ENCODE peak calls at places on chromosomes 7 and 10, in four cellular contexts. J is WERI-Rb-1; C is A549; F is naive thymus-derived CD4-positive, alpha-beta T cell. R is an unnamed sample.

GRCh38 chr10:133336131-133337078 is at the start of gene CALY:
- DNase-seq in C (peak; percentile 72), J (peak; percentile 65), F (peak; percentile 92), R (peak; percentile 91)

GRCh38 chr7:151891182-151891581 is 14.3 kb upstream of the PRKAG2 start:
- DNase-seq in C (no peak), F (no peak), J (peak; percentile 36), R (no peak)

GRCh38 chr7:16668049-16668858 is 22.3 kb downstream of the BZW2 start:
- DNase-seq in J (no peak), C (peak; percentile 88), F (no peak), R (no peak)

GRCh38 chr7:43394441-43395130 is 188.3 kb upstream of the STK17A start:
- DNase-seq in J (no peak), F (no peak), C (no peak), R (no peak)

GRCh38 chr10:72665925-72666324 is 26.0 kb upstream of the MCU start:
- DNase-seq in C (no peak), J (no peak), F (no peak), R (no peak)

GRCh38 chr7:106568680-106569499 is 92.1 kb downstream of the CCDC71L start:
- DNase-seq in J (peak; percentile 18), F (no peak), C (no peak), R (no peak)

GRCh38 chr10:59580257-59580863 is 129.3 kb downstream of the SLC16A9 start:
- DNase-seq in F (no peak), J (no peak), C (peak; percentile 15), R (no peak)

GRCh38 chr10:55631071-55631654 is 729.9 kb downstream of the ZWINT start:
- DNase-seq in F (no peak), J (peak; percentile 86), C (peak; percentile 38), R (no peak)

GRCh38 chr10:110225441-110225755 is 18.0 kb downstream of the MXI1 start:
- DNase-seq in J (no peak), C (no peak), F (no peak), R (no peak)

GRCh38 chr7:150945853-150946825 is 32.0 kb downstream of the KCNH2 start:
- DNase-seq in F (no peak), J (no peak), C (no peak), R (no peak)

GRCh38 chr10:132813001-132813401 is 27.1 kb upstream of the NKX6-2 start:
- DNase-seq in C (no peak), J (no peak), F (no peak), R (no peak)

GRCh38 chr10:13706604-13707003 is 119.8 kb downstream of the PRPF18 start:
- DNase-seq in F (no peak), J (no peak), C (no peak), R (no peak)

GRCh38 chr7:95330194-95331003 is 6.1 kb upstream of the PON1 start:
- DNase-seq in F (no peak), C (no peak), J (no peak), R (peak; percentile 16)

GRCh38 chr7:138854115-138854645 is 56.2 kb upstream of the ATP6V0A4 start:
- DNase-seq in C (no peak), J (no peak), F (no peak), R (no peak)

GRCh38 chr10:93058139-93058538 is 2.5 kb upstream of the CYP26C1 start:
- DNase-seq in J (no peak), F (no peak), C (no peak), R (no peak)

GRCh38 chr7:154171422-154171821 is 119.2 kb downstream of the DPP6 start:
- DNase-seq in J (no peak), C (no peak), F (no peak), R (no peak)

GRCh38 chr7:131370523-131370968 is 42.9 kb downstream of the MKLN1 start:
- DNase-seq in J (no peak), C (no peak), F (peak; percentile 8), R (no peak)

GRCh38 chr10:64093304-64093703 is 572.1 kb downstream of the REEP3 start:
- DNase-seq in C (no peak), J (no peak), F (no peak), R (no peak)

GRCh38 chr7:117069379-117069778 is 116.1 kb downstream of the ST7 start:
- DNase-seq in J (no peak), F (no peak), C (no peak), R (no peak)

GRCh38 chr10:58334817-58335305 is at the start of gene UBE2D1:
- DNase-seq in J (peak; percentile 92), C (peak; percentile 77), F (peak; percentile 60), R (peak; percentile 61)

GRCh38 chr7:1533569-1534329 is 3.2 kb downstream of the MAFK start:
- DNase-seq in F (no peak), C (peak; percentile 84), J (no peak), R (no peak)

GRCh38 chr7:101792051-101792651 is 25.3 kb upstream of the CUX1 start:
- DNase-seq in C (no peak), F (no peak), J (no peak), R (no peak)

GRCh38 chr7:64774204-64774842 is 19.9 kb upstream of the ZNF138 start:
- DNase-seq in J (no peak), F (no peak), C (no peak), R (no peak)

GRCh38 chr10:61935085-61935484 is 33.6 kb downstream of the ARID5B start:
- DNase-seq in J (no peak), C (no peak), F (no peak), R (no peak)

GRCh38 chr7:41630741-41631140 is 72.1 kb downstream of the INHBA start:
- DNase-seq in C (no peak), J (no peak), F (no peak), R (no peak)

GRCh38 chr10:5944389-5945202 is 32.7 kb downstream of the IL15RA start:
- DNase-seq in F (no peak), J (no peak), C (peak; percentile 34), R (no peak)

GRCh38 chr10:79542619-79543018 is 17.6 kb downstream of the SFTPA2 start:
- DNase-seq in J (no peak), C (no peak), F (no peak), R (no peak)
- H3K27ac ChIP-seq in J (no peak overlapping the region), C (no peak overlapping the region), F (no peak overlapping the region), R (no peak overlapping the region)

GRCh38 chr10:124221356-124222297 is 128.2 kb upstream of the CHST15 start:
- DNase-seq in J (no peak), C (no peak), F (no peak), R (no peak)
- H3K9me3 ChIP-seq in J (peaks cover 3% of the 10 kb centered on the region), C (no peaks in the 10 kb centered on the region), F (no peaks in the 10 kb centered on the region), R (no peaks in the 10 kb centered on the region)

GRCh38 chr7:29806793-29807178 is 478 bp downstream of the WIPF3 start:
- DNase-seq in F (no peak), C (peak; percentile 15), J (no peak), R (no peak)
- H3K4me3 ChIP-seq in F (no peak overlapping the region), C (peak overlapping the region; percentile 59), J (peak overlapping the region; percentile 45), R (no peak overlapping the region)

DNA sequence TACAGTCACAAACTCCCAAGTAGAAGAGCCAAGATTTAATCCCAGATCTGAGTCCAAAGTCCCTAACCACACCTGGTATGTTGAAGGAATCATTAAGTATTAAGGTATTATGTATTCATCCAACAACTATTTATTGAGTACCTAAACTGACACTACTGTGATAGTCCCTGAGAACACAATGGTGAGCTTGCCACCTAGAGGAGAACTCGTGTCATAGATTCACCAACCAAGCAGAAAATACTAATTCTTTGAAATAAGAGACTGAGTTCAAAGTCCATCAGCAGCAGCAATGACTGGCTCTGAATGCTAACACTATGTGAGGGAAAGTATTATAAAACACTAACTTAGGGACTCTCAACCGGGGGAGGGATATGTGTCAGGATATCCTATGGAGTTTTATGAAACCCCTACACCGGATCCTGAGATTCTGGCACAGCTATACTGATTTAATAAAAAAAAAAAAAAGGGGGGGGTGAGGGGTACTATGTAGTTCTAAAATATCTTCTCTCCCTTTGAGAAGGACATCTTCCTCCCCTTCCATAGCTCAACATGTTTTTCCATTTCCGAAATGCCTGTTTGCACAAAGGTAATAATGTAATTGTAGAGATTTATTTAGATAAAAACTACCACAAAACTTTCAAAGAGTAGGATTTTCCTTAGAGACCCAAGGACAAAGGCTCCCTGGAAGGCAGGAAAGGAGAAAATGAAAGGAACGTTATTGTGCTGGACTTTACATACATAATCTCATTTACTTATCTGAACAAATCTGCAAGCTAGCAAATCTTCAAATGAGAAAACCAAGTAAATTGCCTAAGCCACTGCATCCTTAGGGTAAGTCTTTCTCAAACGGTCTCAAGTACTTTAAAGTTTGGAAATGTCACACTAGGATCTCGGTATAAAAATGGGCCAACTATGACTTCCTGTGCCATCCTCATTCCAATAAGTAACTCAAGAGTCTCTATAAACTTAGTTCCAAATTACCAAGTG is 1.5 kb downstream of the NCOA4 start:
- DNase-seq in J (peak; percentile 24), F (peak; percentile 36), C (peak; percentile 66), R (no peak)
- H3K27ac ChIP-seq in J (no peak overlapping the region), F (peak overlapping the region; percentile 93), C (peak overlapping the region; percentile 89), R (peak overlapping the region; percentile 86)

DNA sequence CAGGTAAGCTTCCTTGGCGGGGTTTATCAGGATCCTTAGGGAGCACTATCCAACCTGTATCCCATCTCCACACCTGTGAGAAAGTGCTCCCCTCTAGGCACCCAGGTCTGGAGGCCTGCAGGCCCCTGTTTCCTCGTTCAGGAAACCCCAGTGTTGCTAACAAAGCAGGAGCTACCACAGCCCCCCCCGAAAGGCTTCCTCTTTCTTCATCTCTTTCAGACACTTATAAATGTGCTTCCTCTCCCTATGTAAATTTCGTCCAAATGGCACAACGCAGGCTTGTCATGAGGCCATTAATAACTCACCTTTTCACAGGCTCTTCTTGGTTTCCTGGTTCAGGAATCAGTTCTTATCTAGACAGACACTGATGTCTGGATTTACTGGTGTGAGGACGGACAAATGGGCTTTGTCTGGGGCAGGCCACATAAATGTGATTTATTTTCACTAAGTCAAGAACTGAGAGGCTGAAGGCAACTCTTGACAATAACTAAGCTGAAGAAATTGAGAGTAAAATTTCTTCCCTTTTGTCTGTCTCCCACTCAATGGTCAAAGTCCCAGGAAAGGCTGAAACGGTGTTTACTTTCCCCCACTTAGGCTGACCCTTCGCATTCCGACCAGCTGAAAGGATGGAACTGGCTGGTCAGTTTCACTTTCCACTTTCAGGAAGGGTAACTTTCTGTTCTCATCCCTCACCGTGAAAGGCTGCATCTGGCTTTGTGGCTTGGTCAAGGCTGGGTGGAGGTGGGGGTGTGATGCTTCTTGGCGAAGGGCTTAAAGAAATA is 46.8 kb downstream of the PIK3AP1 start:
- DNase-seq in J (no peak), C (no peak), F (no peak), R (no peak)
- H3K9me3 ChIP-seq in J (no peaks in the 10 kb centered on the region), C (no peaks in the 10 kb centered on the region), F (no peaks in the 10 kb centered on the region), R (no peaks in the 10 kb centered on the region)

GRCh38 chr10:102394801-102395676 is 466 bp upstream of the NFKB2 start:
- DNase-seq in F (peak; percentile 87), C (peak; percentile 89), J (peak; percentile 81), R (peak; percentile 91)
- H3K4me3 ChIP-seq in F (peak overlapping the region; percentile 78), C (peak overlapping the region; percentile 56), J (peak overlapping the region; percentile 71), R (peak overlapping the region; percentile 100)

GRCh38 chr7:3067606-3068005 is 23.9 kb upstream of the CARD11 start:
- DNase-seq in C (no peak), F (no peak), J (no peak), R (no peak)
- H3K27ac ChIP-seq in C (no peak overlapping the region), F (no peak overlapping the region), J (no peak overlapping the region), R (no peak overlapping the region)

GRCh38 chr7:23833405-23833804 is 123.4 kb downstream of the STK31 start:
- DNase-seq in F (no peak), J (no peak), C (no peak), R (no peak)
- H3K9me3 ChIP-seq in F (no peaks in the 10 kb centered on the region), J (peaks cover 11% of the 10 kb centered on the region), C (peaks cover 11% of the 10 kb centered on the region), R (no peaks in the 10 kb centered on the region)